ENCODE peak calls at places on chromosomes 11 and 22, in six cellular contexts. F, R, W, E, C and K are unnamed samples.
A peak's percentile ranks its signal among the peaks of the same experiment; 100 is the strongest.

GRCh38 chr11:61295596-61295926 is 445 bp upstream of the VWCE start:
- DNase-seq in E (no peak), C (no peak), F (peak; percentile 18), R (no peak), W (no peak), K (no peak)

GRCh38 chr11:57458410-57459111 is 1.8 kb upstream of the RTN4RL2 start:
- DNase-seq in C (peak; percentile 11), R (no peak), F (peak; percentile 68), E (no peak), W (no peak), K (no peak)

GRCh38 chr11:115087791-115088190 is 409.5 kb downstream of the NXPE2 start:
- DNase-seq in C (no peak), R (no peak), F (no peak), E (no peak), W (no peak), K (no peak)

GRCh38 chr11:108929241-108929640 is 264.4 kb downstream of the DDX10 start:
- DNase-seq in C (peak; percentile 99), E (peak; percentile 87), F (no peak), R (no peak), W (no peak), K (no peak)

GRCh38 chr11:1652778-1653540 is 23.4 kb downstream of the KRTAP5-5 start:
- DNase-seq in F (peak; percentile 92), R (peak; percentile 68), E (peak; percentile 19), C (peak; percentile 29), W (no peak), K (no peak)

GRCh38 chr11:83659466-83659865 is 373.3 kb upstream of the CCDC90B start:
- DNase-seq in R (no peak), W (no peak), E (no peak), F (no peak), C (no peak), K (no peak)

GRCh38 chr22:43378011-43378704 is 33.7 kb upstream of the MPPED1 start:
- DNase-seq in W (no peak), R (no peak), C (peak; percentile 3), F (no peak), E (no peak), K (peak; percentile 30)

GRCh38 chr11:19281041-19281440 is 40.3 kb upstream of the E2F8 start:
- DNase-seq in F (peak; percentile 31), W (peak; percentile 19), E (no peak), R (no peak), C (no peak), K (no peak)

GRCh38 chr11:36449566-36450390 is 60.3 kb downstream of the TRAF6 start:
- DNase-seq in E (no peak), F (peak; percentile 44), W (no peak), C (no peak), R (no peak), K (no peak)

GRCh38 chr11:118918128-118918685 is 7.5 kb downstream of the BCL9L start:
- DNase-seq in E (peak; percentile 87), C (peak; percentile 91), W (peak; percentile 71), F (no peak), R (no peak), K (peak; percentile 55)

GRCh38 chr11:28086569-28086968 is 21.4 kb downstream of the KIF18A start:
- DNase-seq in R (no peak), C (peak; percentile 92), F (no peak), E (peak; percentile 19), W (no peak), K (no peak)

GRCh38 chr22:43208703-43209522 is 22.0 kb upstream of the TTLL12 start:
- DNase-seq in F (no peak), E (no peak), C (no peak), R (no peak), W (no peak), K (no peak)

GRCh38 chr11:42957831-42958230 is 354.0 kb upstream of the API5 start:
- DNase-seq in C (no peak), R (no peak), E (no peak), W (no peak), F (no peak), K (no peak)

GRCh38 chr11:121451982-121452608 is at the start of gene SORL1:
- DNase-seq in C (peak; percentile 55), R (peak; percentile 66), E (no peak), F (peak; percentile 87), W (peak; percentile 47), K (peak; percentile 40)

GRCh38 chr11:3159296-3160190 is 5.6 kb downstream of the OSBPL5 start:
- DNase-seq in W (no peak), F (no peak), R (no peak), C (no peak), E (no peak), K (no peak)

GRCh38 chr11:19595840-19596751 is 116.5 kb upstream of the NAV2 start:
- DNase-seq in R (no peak), F (no peak), E (peak; percentile 61), C (peak; percentile 90), W (no peak), K (no peak)